ENCODE peak calls at places on chromosomes 6 and 20, in four cellular contexts. X is GM12878, B is K562, V is HepG2. Z is an unnamed sample.
A peak's percentile ranks its signal among the peaks of the same experiment; 100 is the strongest.

GRCh38 chr6:38391206-38391908 is 248.4 kb downstream of the BTBD9 start:
- DNase-seq in X (no peak), B (no peak), V (no peak), Z (no peak)

GRCh38 chr6:99589290-99589672 is 17.4 kb upstream of the PRDM13 start:
- DNase-seq in X (no peak), B (no peak), V (no peak), Z (no peak)

GRCh38 chr6:37663016-37663810 is 34.5 kb downstream of the MDGA1 start:
- DNase-seq in X (no peak), B (no peak), V (no peak), Z (no peak)

GRCh38 chr6:89630488-89630887 is 8.1 kb downstream of the LYRM2 start:
- DNase-seq in X (no peak), B (no peak), V (no peak), Z (no peak)

GRCh38 chr6:117561128-117561527 is 41.2 kb downstream of the GOPC start:
- DNase-seq in X (no peak), B (peak; percentile 35), V (no peak), Z (no peak)

GRCh38 chr20:58614984-58615760 is 35.9 kb upstream of the STX16 start:
- DNase-seq in X (no peak), B (no peak), V (no peak), Z (no peak)

GRCh38 chr6:42316390-42316970 is 98.8 kb upstream of the MRPS10 start:
- DNase-seq in X (peak; percentile 12), B (no peak), V (no peak), Z (no peak)

GRCh38 chr6:84768442-84769174 is 4.2 kb upstream of the TBX18 start:
- DNase-seq in X (no peak), B (peak; percentile 13), V (no peak), Z (no peak)

GRCh38 chr6:126628125-126628524 is 288.2 kb downstream of the CENPW start:
- DNase-seq in X (no peak), B (no peak), V (no peak), Z (no peak)

GRCh38 chr6:111987295-111987694 is 66.6 kb upstream of the CCN6 start:
- DNase-seq in X (no peak), B (no peak), V (no peak), Z (no peak)

GRCh38 chr20:64063389-64064144 is 569 bp downstream of the TCEA2 start:
- DNase-seq in X (no peak), B (peak; percentile 55), V (no peak), Z (no peak)

GRCh38 chr6:132479131-132479530 is 33.8 kb downstream of the STX7 start:
- DNase-seq in X (no peak), B (no peak), V (no peak), Z (no peak)
- TF ChIP-seq POLR2A in X (no peak), B (no peak), V (no peak), Z (no peak)

DNA sequence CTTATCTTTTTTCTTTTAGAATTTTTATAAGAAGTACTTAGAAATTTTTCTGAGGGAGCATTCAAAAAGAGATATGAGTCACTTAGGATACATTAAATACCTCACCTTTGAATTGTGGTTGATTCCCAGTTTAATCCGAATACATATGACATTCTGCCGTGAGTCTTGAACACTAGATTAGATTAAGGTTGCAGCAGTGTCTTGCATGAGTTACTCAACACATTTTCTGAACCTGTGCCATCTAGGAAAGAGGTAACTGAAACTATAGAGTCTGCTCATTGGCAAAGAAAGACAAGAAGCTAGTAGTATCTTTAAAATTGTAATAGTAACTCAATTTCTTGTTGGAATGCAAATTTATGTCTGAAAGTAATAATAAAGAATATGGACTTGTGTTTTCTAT is 14.9 kb downstream of the PEX3 start:
- DNase-seq in X (no peak), B (no peak), V (no peak), Z (no peak)
- TF ChIP-seq TAF1 in X (no peak), B (no peak), V (no peak), Z (no peak)

GRCh38 chr6:43707269-43707668 is 19.7 kb upstream of the MRPS18A start:
- DNase-seq in X (no peak), B (no peak), V (no peak), Z (no peak)

GRCh38 chr6:43707767-43708166 is 20.2 kb upstream of the MRPS18A start:
- DNase-seq in X (no peak), B (no peak), V (no peak), Z (no peak)

GRCh38 chr6:43708857-43709653 is 21.5 kb upstream of the MRPS18A start:
- DNase-seq in X (no peak), B (peak; percentile 58), V (no peak), Z (no peak)

GRCh38 chr6:43705996-43706395 is 18.4 kb upstream of the MRPS18A start:
- DNase-seq in X (no peak), B (no peak), V (no peak), Z (no peak)

DNA sequence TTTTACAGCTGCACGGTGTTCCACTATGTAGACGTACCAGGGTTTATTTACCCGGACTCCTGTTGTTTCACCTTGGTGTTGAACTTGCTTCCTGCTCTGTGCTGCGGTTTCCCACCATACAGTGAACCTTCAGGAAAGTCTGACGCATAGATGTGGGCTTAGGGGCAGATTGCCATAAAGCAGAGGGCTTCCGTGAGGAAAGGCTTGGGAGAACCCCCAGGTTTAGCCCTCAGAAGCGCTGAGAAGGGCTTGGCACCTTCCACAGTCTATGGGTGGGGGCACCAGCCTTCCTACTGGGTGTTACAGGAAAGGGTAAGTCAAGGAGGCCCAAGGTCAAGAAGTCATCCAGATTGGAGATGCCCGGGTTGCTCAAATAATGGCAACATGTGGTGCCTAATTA is 19.2 kb upstream of the MRPS18A start:
- DNase-seq in X (no peak), B (no peak), V (peak; percentile 59), Z (no peak)
- TF ChIP-seq POLR2AphosphoS5 in X (no peak), B (no peak), V (no peak), Z (no peak)

DNA sequence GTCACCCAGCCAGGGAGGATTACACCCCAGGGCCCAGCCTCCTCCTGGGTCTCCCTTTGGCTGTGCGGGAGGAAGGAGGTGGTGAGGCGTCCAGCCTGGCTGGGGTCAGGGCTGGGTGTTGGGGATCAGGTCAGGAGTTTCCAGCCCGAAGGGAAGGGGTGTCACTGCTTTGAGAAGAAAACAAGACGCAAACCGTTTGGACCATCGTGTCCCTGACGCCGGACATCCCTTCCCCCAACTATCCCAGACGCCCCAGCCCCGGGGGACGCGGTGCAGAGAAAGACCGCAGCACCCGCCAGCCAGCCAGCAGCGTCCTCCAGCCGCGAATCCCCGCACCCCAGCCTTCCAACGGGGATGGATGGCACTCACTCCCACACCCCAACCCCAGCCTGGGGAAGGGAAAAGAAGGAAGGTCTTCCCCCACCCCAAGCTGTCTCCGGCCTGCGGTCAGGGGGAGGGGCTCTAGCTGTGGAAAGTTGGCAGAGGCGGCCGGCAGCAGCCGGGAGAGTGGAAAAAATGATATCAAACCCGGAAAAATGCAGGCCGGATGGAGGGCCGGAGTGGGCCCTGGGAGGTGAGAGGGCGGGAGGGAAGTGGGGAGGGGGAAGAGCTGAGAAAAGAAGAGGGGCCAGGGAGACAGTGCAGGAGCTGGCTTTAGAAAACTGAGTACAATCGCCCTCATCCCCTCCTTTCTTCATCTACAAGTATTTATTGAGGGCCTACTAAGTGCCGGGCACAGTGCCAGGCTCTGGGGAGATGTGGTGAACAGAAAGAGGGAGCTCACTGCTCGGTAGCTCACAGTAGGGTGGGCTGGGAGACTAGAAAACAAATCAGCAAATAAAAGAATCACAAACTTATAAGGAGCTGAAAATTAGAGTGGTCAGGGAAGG is 10.6 kb downstream of the REM1 start:
- DNase-seq in X (no peak), B (peak; percentile 29), V (no peak), Z (no peak)
- TF ChIP-seq POLR2A in X (no peak), B (no peak), V (no peak), Z (no peak)

GRCh38 chr6:22980446-22980845 is 411.1 kb downstream of the HDGFL1 start:
- DNase-seq in X (no peak), B (no peak), V (no peak), Z (no peak)
- TF ChIP-seq TAF1 in X (no peak), B (no peak), V (no peak), Z (no peak)

Z was measured in GM12892.